ENCODE peak calls at places on chromosome 6, in four cellular contexts. One of them, this sample, is unnamed.

GRCh38 chr6:33073431-33073871 is at the start of gene HLA-DPA1:
- DNase-seq in HTR-8/SVneo: no peak
- DNase-seq in NCI-H524: no peak
- DNase-seq in T-helper 9 cell: peak
- DNase-seq in this sample: peak

GRCh38 chr6:115360602-115361325 is 699.9 kb downstream of the FRK start:
- DNase-seq in HTR-8/SVneo: no peak
- DNase-seq in NCI-H524: no peak
- DNase-seq in T-helper 9 cell: no peak
- DNase-seq in this sample: no peak

GRCh38 chr6:73182021-73182607 is 43.2 kb downstream of the KHDC1L start:
- DNase-seq in HTR-8/SVneo: no peak
- DNase-seq in NCI-H524: no peak
- DNase-seq in T-helper 9 cell: no peak
- DNase-seq in this sample: no peak

GRCh38 chr6:18126116-18126515 is 3.6 kb upstream of the NHLRC1 start:
- DNase-seq in HTR-8/SVneo: no peak
- DNase-seq in NCI-H524: no peak
- DNase-seq in T-helper 9 cell: no peak
- DNase-seq in this sample: no peak

GRCh38 chr6:106473807-106474206 is 113.3 kb downstream of the CRYBG1 start:
- DNase-seq in HTR-8/SVneo: no peak
- DNase-seq in NCI-H524: no peak
- DNase-seq in T-helper 9 cell: no peak
- DNase-seq in this sample: peak

GRCh38 chr6:109306733-109307132 is 75.5 kb downstream of the CD164 start:
- DNase-seq in HTR-8/SVneo: no peak
- DNase-seq in NCI-H524: no peak
- DNase-seq in T-helper 9 cell: no peak
- DNase-seq in this sample: peak

GRCh38 chr6:130204322-130204721 is 18.4 kb downstream of the SAMD3 start:
- DNase-seq in HTR-8/SVneo: no peak
- DNase-seq in NCI-H524: no peak
- DNase-seq in T-helper 9 cell: no peak
- DNase-seq in this sample: no peak

GRCh38 chr6:26268659-26269402 is 96.2 kb upstream of the BTN3A2 start:
- DNase-seq in HTR-8/SVneo: no peak
- DNase-seq in NCI-H524: no peak
- DNase-seq in T-helper 9 cell: no peak
- DNase-seq in this sample: no peak

GRCh38 chr6:77231438-77232305 is 231.6 kb downstream of the HTR1B start:
- DNase-seq in HTR-8/SVneo: no peak
- DNase-seq in NCI-H524: no peak
- DNase-seq in T-helper 9 cell: no peak
- DNase-seq in this sample: no peak

GRCh38 chr6:47455533-47456209 is 21.9 kb upstream of the CD2AP start:
- DNase-seq in HTR-8/SVneo: no peak
- DNase-seq in NCI-H524: no peak
- DNase-seq in T-helper 9 cell: no peak
- DNase-seq in this sample: no peak

GRCh38 chr6:43790031-43790430 is 20.0 kb downstream of the VEGFA start:
- DNase-seq in HTR-8/SVneo: no peak
- DNase-seq in NCI-H524: no peak
- DNase-seq in T-helper 9 cell: no peak
- DNase-seq in this sample: peak

GRCh38 chr6:145842693-145843546 is 28.3 kb upstream of the FBXO30 start:
- DNase-seq in HTR-8/SVneo: no peak
- DNase-seq in NCI-H524: no peak
- DNase-seq in T-helper 9 cell: no peak
- DNase-seq in this sample: peak

GRCh38 chr6:15305496-15305895 is 59.6 kb downstream of the JARID2 start:
- DNase-seq in HTR-8/SVneo: no peak
- DNase-seq in NCI-H524: no peak
- DNase-seq in T-helper 9 cell: no peak
- DNase-seq in this sample: no peak

GRCh38 chr6:141946502-141946901 is 186.2 kb upstream of the GJE1 start:
- DNase-seq in HTR-8/SVneo: no peak
- DNase-seq in NCI-H524: no peak
- DNase-seq in T-helper 9 cell: no peak
- DNase-seq in this sample: no peak

GRCh38 chr6:166461821-166462460 is 79.2 kb upstream of the MPC1 start:
- DNase-seq in HTR-8/SVneo: no peak
- DNase-seq in NCI-H524: no peak
- DNase-seq in T-helper 9 cell: no peak
- DNase-seq in this sample: no peak

GRCh38 chr6:13451181-13451700 is 36.2 kb downstream of the GFOD1 start:
- DNase-seq in HTR-8/SVneo: no peak
- DNase-seq in NCI-H524: no peak
- DNase-seq in T-helper 9 cell: no peak
- DNase-seq in this sample: no peak

GRCh38 chr6:15389759-15390723 is 144.2 kb downstream of the JARID2 start:
- DNase-seq in HTR-8/SVneo: peak
- DNase-seq in NCI-H524: peak
- DNase-seq in T-helper 9 cell: no peak
- DNase-seq in this sample: peak

GRCh38 chr6:1049900-1050299 is 262.0 kb upstream of the FOXQ1 start:
- DNase-seq in HTR-8/SVneo: no peak
- DNase-seq in NCI-H524: no peak
- DNase-seq in T-helper 9 cell: no peak
- DNase-seq in this sample: no peak

GRCh38 chr6:113842165-113842564 is 15.0 kb upstream of the MARCKS start:
- DNase-seq in HTR-8/SVneo: no peak
- DNase-seq in NCI-H524: no peak
- DNase-seq in T-helper 9 cell: no peak
- DNase-seq in this sample: no peak

GRCh38 chr6:167274270-167274669 is 16.8 kb upstream of the UNC93A start:
- DNase-seq in HTR-8/SVneo: no peak
- DNase-seq in NCI-H524: no peak
- DNase-seq in T-helper 9 cell: no peak
- DNase-seq in this sample: no peak

GRCh38 chr6:116651916-116652315 is 16.6 kb downstream of the ZUP1 start:
- DNase-seq in HTR-8/SVneo: no peak
- DNase-seq in NCI-H524: peak
- DNase-seq in T-helper 9 cell: no peak
- DNase-seq in this sample: no peak

GRCh38 chr6:158285321-158285960 is 26.8 kb upstream of the TULP4 start:
- DNase-seq in HTR-8/SVneo: no peak
- DNase-seq in NCI-H524: no peak
- DNase-seq in T-helper 9 cell: no peak
- DNase-seq in this sample: no peak

GRCh38 chr6:81878479-81878878 is 126.0 kb upstream of the TENT5A start:
- DNase-seq in HTR-8/SVneo: no peak
- DNase-seq in NCI-H524: peak
- DNase-seq in T-helper 9 cell: no peak
- DNase-seq in this sample: peak

GRCh38 chr6:135935951-135936601 is 84.6 kb downstream of the PDE7B start:
- DNase-seq in HTR-8/SVneo: no peak
- DNase-seq in NCI-H524: no peak
- DNase-seq in T-helper 9 cell: no peak
- DNase-seq in this sample: no peak

GRCh38 chr6:108872001-108872974 is 24.1 kb downstream of the ARMC2 start:
- DNase-seq in HTR-8/SVneo: no peak
- DNase-seq in NCI-H524: no peak
- DNase-seq in T-helper 9 cell: peak
- DNase-seq in this sample: peak

GRCh38 chr6:129969064-129969463 is 49.3 kb upstream of the L3MBTL3 start:
- DNase-seq in HTR-8/SVneo: no peak
- DNase-seq in NCI-H524: no peak
- DNase-seq in T-helper 9 cell: no peak
- DNase-seq in this sample: no peak

This sample was measured in MV-4-11.